ENCODE peak calls at places on chromosome 13, in nine cellular contexts. Z is uterus, A is adrenal gland, X is upper lobe of right lung, U is heart right ventricle, P is heart left ventricle, R is IMR-90, Q is aorta, G is sigmoid colon. J is an unnamed sample. For H3K36me3, the result is how much of the 10 kb centered on the place peaks cover.

GRCh38 chr13:79485014-79485441 is 4.1 kb downstream of the NDFIP2 start:
- DNase-seq in G (no peak), X (no peak), U (no peak), Z (no peak), R (peak), A (peak), P (no peak), Q (no peak), J (no peak)

GRCh38 chr13:33349314-33349995 is 63.9 kb upstream of the STARD13 start:
- DNase-seq in X (no peak), R (no peak), Z (peak), P (no peak), U (peak), G (peak), Q (peak), A (peak), J (peak)

GRCh38 chr13:37540228-37540627 is 58.3 kb downstream of the POSTN start:
- DNase-seq in Q (no peak), G (no peak), X (no peak), A (no peak), U (no peak), P (no peak), Z (no peak), R (peak), J (no peak)

GRCh38 chr13:25744176-25744575 is 307.6 kb downstream of the SHISA2 start:
- DNase-seq in G (no peak), U (no peak), Z (no peak), P (no peak), R (no peak), X (no peak), Q (no peak), A (no peak), J (no peak)

GRCh38 chr13:106568225-106569003 is 477 bp upstream of the ARGLU1 start:
- DNase-seq in P (no peak), Z (no peak), A (no peak), G (no peak), R (no peak), U (no peak), X (no peak), Q (no peak), J (no peak)

GRCh38 chr13:67574320-67575233 is 344.4 kb upstream of the PCDH9 start:
- DNase-seq in R (peak), U (no peak), G (no peak), P (no peak), Q (no peak), Z (no peak), X (no peak), A (no peak), J (no peak)

GRCh38 chr13:23610187-23610576 is 40.0 kb downstream of the TNFRSF19 start:
- DNase-seq in Q (no peak), R (peak), A (no peak), X (no peak), P (no peak), Z (no peak), U (peak), G (no peak), J (peak)

GRCh38 chr13:58343081-58343480 is 711.5 kb downstream of the PCDH17 start:
- DNase-seq in Q (no peak), A (no peak), U (no peak), Z (no peak), R (no peak), P (no peak), G (no peak), X (no peak), J (no peak)

GRCh38 chr13:76038920-76039716 is 403.0 kb downstream of the LMO7 start:
- DNase-seq in R (no peak), G (no peak), Z (no peak), P (no peak), A (no peak), X (peak), Q (no peak), U (no peak), J (no peak)

GRCh38 chr13:113918981-113919646 is 54.8 kb downstream of the C13orf46 start:
- DNase-seq in Q (no peak), Z (no peak), G (no peak), U (no peak), R (no peak), X (no peak), P (peak), A (no peak), J (no peak)

GRCh38 chr13:42996584-42996983 is 4.5 kb upstream of the EPSTI1 start:
- DNase-seq in Q (no peak), A (no peak), U (no peak), R (peak), P (no peak), X (no peak), G (no peak), Z (no peak), J (no peak)

GRCh38 chr13:93765056-93765455 is 538.4 kb downstream of the GPC6 start:
- DNase-seq in Q (no peak), U (no peak), A (no peak), Z (no peak), G (no peak), X (no peak), R (no peak), P (no peak), J (no peak)

GRCh38 chr13:40483601-40484000 is 182.8 kb downstream of the FOXO1 start:
- DNase-seq in Q (no peak), U (peak), X (no peak), G (no peak), Z (no peak), R (no peak), P (no peak), A (no peak), J (peak)

DNA sequence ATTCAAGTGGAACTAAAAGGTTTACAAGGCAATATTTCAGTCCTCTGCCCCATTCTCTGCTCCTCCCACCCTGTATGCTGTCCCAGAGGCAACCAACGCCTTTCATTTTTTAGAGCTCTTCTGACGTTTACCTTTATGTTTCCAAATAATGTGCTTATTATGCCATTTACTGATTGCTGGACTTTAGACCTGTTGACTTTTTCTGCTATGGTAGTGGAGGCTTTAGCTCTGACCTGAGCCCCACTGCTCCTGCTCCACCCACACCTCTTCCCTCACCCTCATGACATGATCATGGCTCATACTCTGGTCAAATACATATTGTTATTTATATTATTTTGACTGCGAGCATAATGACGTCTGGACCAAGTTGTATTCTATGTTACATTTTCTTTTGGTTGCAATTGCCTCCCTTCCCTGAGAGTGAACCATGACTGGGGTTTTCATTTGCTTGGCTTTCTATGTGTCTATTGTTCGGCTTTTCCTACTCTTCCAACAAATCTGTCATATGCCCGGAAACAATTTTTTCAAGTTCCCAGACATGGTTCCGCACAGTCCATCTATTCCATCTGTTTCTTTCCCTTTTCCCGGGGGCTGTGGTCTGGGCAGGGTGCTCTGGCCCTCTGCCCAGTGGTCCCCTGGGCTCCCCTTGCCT is 31.4 kb upstream of the GJB6 start:
- DNase-seq in R (no peak), A (no peak), Q (no peak), G (no peak), Z (no peak), U (no peak), P (no peak), X (no peak), J (no peak)
- H3K27ac ChIP-seq in R (no peak), A (no peak), Q (no peak), G (no peak), Z (no peak), U (no peak), P (no peak), X (no peak), J (no peak)

DNA sequence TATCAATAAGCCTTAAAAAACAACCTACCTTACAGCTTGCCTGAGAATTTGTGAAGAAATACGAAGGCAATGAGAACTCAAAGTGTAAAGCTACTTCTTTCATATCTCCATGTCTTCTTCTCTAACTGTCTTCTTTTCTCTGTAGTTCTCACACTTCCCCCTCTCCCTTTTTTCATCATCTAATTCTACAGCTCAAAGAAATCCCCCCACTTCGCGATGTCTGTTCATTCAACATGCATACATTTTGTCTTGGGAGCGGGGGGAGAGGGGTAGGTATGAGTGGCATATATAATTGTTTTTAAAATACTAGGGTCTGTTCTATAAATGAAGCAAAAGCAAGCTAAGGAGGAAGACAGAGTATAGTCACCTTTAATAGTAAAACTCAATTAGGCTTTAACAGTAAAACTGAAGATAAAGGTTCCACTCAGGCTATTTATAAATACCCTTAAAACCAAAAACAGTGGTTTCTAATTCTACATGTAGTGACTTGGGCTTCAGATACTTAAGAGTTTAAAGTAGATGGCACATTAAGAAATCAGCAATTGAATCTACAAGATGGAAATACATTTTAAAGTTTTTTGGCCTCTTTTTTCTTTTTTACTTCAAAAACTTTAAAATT is 106.9 kb downstream of the KLF12 start:
- DNase-seq in G (no peak), U (no peak), P (no peak), R (no peak), Q (no peak), Z (no peak), X (no peak), A (no peak), J (no peak)
- H3K4me3 ChIP-seq in G (no peak), U (no peak), P (no peak), R (no peak), Q (no peak), Z (no peak), X (no peak), A (no peak), J (no peak)

DNA sequence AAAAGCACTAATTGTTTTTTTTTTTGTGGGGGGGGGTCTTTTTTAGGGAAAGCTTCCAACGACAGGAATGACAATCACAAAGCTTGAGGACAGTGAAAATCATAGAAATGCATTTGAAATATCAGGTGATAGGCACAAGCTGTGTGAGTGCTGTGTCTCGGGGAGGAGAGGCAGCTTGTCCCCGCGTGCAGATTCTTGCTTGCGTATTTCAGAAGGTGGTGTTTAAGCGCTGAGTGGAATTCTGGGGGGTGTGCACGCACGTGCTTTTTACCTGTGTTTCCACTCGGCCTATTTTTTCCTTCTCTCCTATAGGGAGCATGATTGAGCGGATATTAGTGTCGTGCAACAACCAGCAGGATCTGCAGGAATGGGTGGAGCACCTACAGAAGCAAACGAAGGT is 40.2 kb upstream of the TEX29 start:
- DNase-seq in A (no peak), P (no peak), G (no peak), Z (no peak), U (no peak), R (no peak), X (no peak), Q (no peak), J (no peak)
- H3K36me3 ChIP-seq in A (half or more), P (half or more), G (under half), Z (under half), U (half or more), R (under half), X (half or more), Q (under half), J (half or more)

GRCh38 chr13:29849731-29850212 is 645 bp downstream of the UBL3 start:
- DNase-seq in P (peak), U (peak), G (peak), A (peak), X (peak), R (peak), Z (peak), Q (peak), J (peak)
- H3K27ac ChIP-seq in P (peak), U (peak), G (peak), A (peak), X (peak), R (peak), Z (peak), Q (peak), J (peak)

GRCh38 chr13:44575035-44575434 is 1.1 kb downstream of the TSC22D1 start:
- DNase-seq in P (no peak), R (no peak), A (no peak), U (no peak), Z (no peak), X (no peak), G (no peak), Q (no peak), J (no peak)

GRCh38 chr13:44574466-44574855 is 1.7 kb downstream of the TSC22D1 start:
- DNase-seq in R (peak), X (no peak), Q (no peak), G (no peak), P (no peak), U (no peak), Z (no peak), A (no peak), J (no peak)

GRCh38 chr13:44575741-44576395 is at the start of gene TSC22D1:
- DNase-seq in X (peak), Z (peak), A (peak), Q (peak), R (peak), G (peak), U (peak), P (peak), J (peak)

GRCh38 chr13:44573790-44574465 is 2.2 kb downstream of the TSC22D1 start:
- DNase-seq in G (no peak), Z (no peak), P (no peak), X (no peak), U (no peak), Q (no peak), A (no peak), R (peak), J (no peak)

DNA sequence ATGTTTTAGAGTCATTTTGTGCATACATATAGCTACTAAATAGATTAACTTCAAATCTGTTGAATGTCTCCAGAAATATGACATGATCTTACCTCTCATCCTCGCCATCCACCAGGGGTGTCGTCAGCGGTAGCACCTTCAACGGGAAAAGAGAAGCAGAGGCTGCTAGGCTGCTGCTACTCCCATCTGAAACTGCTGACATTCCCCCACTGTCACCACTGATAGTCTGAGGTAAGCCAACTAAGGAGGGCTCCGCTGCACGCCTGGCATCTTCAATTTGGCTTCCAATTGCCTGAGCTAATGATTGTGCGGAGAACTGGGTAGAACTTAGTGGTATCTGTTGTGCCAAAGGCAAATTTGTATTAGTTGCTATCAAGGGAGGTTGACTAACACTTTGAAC is 3.1 kb downstream of the TSC22D1 start:
- DNase-seq in R (no peak), P (no peak), Z (no peak), A (no peak), Q (no peak), U (no peak), X (no peak), G (no peak), J (no peak)
- H3K4me3 ChIP-seq in R (peak), P (no peak), Z (no peak), A (no peak), Q (peak), U (no peak), X (no peak), G (no peak), J (peak)

DNA sequence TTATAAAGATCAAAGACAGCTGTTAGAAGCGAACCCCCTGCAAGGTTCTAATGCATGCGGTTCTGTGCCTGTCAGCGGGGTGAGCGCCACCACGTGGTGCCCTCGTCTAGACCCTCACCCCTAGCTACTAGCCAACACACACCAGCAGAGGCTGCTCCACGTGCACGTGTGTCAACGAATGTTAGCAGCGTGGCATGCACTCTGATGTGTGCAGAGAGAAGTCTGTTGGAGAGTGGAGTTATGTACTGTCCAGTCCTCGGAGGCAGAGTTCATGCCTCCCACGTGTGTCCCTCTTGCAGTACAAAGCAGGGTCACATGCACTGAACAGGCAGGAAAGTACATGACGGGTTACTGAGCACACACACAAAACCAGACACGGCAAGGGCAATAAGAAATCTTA is 75.0 kb upstream of the SLC15A1 start:
- DNase-seq in P (no peak), Q (no peak), Z (no peak), R (no peak), U (no peak), X (no peak), G (no peak), A (no peak), J (no peak)
- H3K36me3 ChIP-seq in P (half or more), Q (under half), Z (under half), R (under half), U (half or more), X (half or more), G (under half), A (under half), J (half or more)